ENCODE peak calls at places on chromosomes 5 and 9, in nine cellular contexts. X is T-helper 1 cell; M is glutamatergic neuron; G is NCI-H2029 treated with DMSO at 0.1 percent for 48 hours; A is stimulated activated CD8-positive, alpha-beta memory T cell treated with anti-CD3 and anti-CD28 coated beads, Interleukin-4, amount 100 ng/mL, for 4 hours; E is small intestine; J is naive thymus-derived CD8-positive, alpha-beta T cell; I is fibroblast of the conjunctiva; O is AG09309. V is an unnamed sample.
A peak's percentile ranks its signal among the peaks of the same experiment; 100 is the strongest.

GRCh38 chr5:177194278-177194677 is 60.7 kb downstream of the NSD1 start:
- DNase-seq in X (no peak), M (no peak), G (no peak), A (no peak), E (peak; percentile 14), J (no peak), I (peak; percentile 33), O (peak; percentile 96), V (no peak)

GRCh38 chr5:98109561-98110006 is 663.9 kb upstream of the RGMB start:
- DNase-seq in X (no peak), M (no peak), G (no peak), A (no peak), E (no peak), J (no peak), I (no peak), O (peak; percentile 69), V (no peak)

GRCh38 chr5:44727100-44727499 is 81.6 kb upstream of the MRPS30 start:
- DNase-seq in X (no peak), M (no peak), G (no peak), A (no peak), E (no peak), J (no peak), I (no peak), O (no peak), V (no peak)

GRCh38 chr5:56269216-56269927 is 36.2 kb upstream of the ANKRD55 start:
- DNase-seq in X (peak; percentile 3), M (peak; percentile 33), G (no peak), A (no peak), E (peak; percentile 16), J (no peak), I (peak; percentile 42), O (no peak), V (no peak)

GRCh38 chr5:128684951-128685350 is 146.9 kb upstream of the FBN2 start:
- DNase-seq in X (no peak), M (no peak), G (no peak), A (no peak), E (no peak), J (no peak), I (no peak), O (peak; percentile 8), V (no peak)

GRCh38 chr9:124453586-124454191 is 3.4 kb downstream of the ADGRD2 start:
- DNase-seq in X (no peak), M (peak; percentile 66), G (no peak), A (no peak), E (peak; percentile 74), J (no peak), I (no peak), O (no peak), V (no peak)

GRCh38 chr9:134789168-134789567 is 91.4 kb upstream of the FCN2 start:
- DNase-seq in X (no peak), M (no peak), G (no peak), A (no peak), E (no peak), J (no peak), I (no peak), O (no peak), V (no peak)

GRCh38 chr9:89477811-89478583 is 19.9 kb downstream of the SEMA4D start:
- DNase-seq in X (peak; percentile 51), M (no peak), G (no peak), A (no peak), E (peak; percentile 31), J (peak; percentile 49), I (no peak), O (no peak), V (peak; percentile 18)

GRCh38 chr9:7216004-7216821 is 458.4 kb downstream of the KDM4C start:
- DNase-seq in X (no peak), M (no peak), G (no peak), A (no peak), E (no peak), J (no peak), I (no peak), O (peak; percentile 47), V (no peak)

GRCh38 chr5:88536146-88536545 is 267.5 kb upstream of the TMEM161B start:
- DNase-seq in X (no peak), M (no peak), G (no peak), A (no peak), E (no peak), J (no peak), I (no peak), O (no peak), V (no peak)

GRCh38 chr9:88076286-88077070 is 61.8 kb downstream of the SPATA31C2 start:
- DNase-seq in X (no peak), M (peak; percentile 78), G (peak; percentile 56), A (no peak), E (peak; percentile 93), J (peak; percentile 21), I (peak; percentile 34), O (no peak), V (no peak)

GRCh38 chr9:99296375-99296951 is 74.4 kb downstream of the SEC61B start:
- DNase-seq in X (peak; percentile 6), M (peak; percentile 90), G (peak; percentile 7), A (no peak), E (no peak), J (peak; percentile 45), I (no peak), O (no peak), V (no peak)

GRCh38 chr5:154176191-154176590 is 14.3 kb upstream of the GALNT10 start:
- DNase-seq in X (no peak), M (no peak), G (peak; percentile 90), A (no peak), E (no peak), J (no peak), I (no peak), O (no peak), V (no peak)

GRCh38 chr9:97982191-97982718 is 886 bp upstream of the ANP32B start:
- DNase-seq in X (no peak), M (no peak), G (no peak), A (no peak), E (no peak), J (no peak), I (no peak), O (no peak), V (no peak)

GRCh38 chr5:140186155-140186753 is 11.3 kb downstream of the CYSTM1 start:
- DNase-seq in X (no peak), M (no peak), G (no peak), A (no peak), E (peak; percentile 34), J (no peak), I (no peak), O (no peak), V (no peak)

GRCh38 chr9:121963542-121963995 is 129.5 kb downstream of the TTLL11 start:
- DNase-seq in X (no peak), M (no peak), G (no peak), A (no peak), E (no peak), J (no peak), I (no peak), O (no peak), V (no peak)

V was measured in effector CD8-positive, alpha-beta T cell.